ENCODE peak calls at places on chromosomes 4 and X, in six cellular contexts. O is activated CD4-positive, alpha-beta T cell treated with anti-CD3 and anti-CD28 coated beads, Interleukin-2, amount 50 U/mL, for 48 hours; R is non-pigmented ciliary epithelial cell; D is GM20000; P is cardiac fibroblast; X is left cardiac atrium. J is an unnamed sample.

GRCh38 chrX:9493936-9494335 is 29.1 kb downstream of the TBL1X start:
- DNase-seq in D (no peak), O (no peak), X (no peak), R (no peak), P (no peak), J (no peak)

GRCh38 chrX:50536955-50537354 is 66.3 kb upstream of the DGKK start:
- DNase-seq in O (no peak), P (no peak), R (no peak), D (no peak), X (no peak), J (no peak)

GRCh38 chrX:6228720-6229119 is at the start of gene NLGN4X:
- DNase-seq in D (no peak), O (no peak), P (no peak), X (no peak), R (no peak), J (no peak)

GRCh38 chrX:24245201-24245600 is 68.7 kb downstream of the SUPT20HL2 start:
- DNase-seq in P (peak), O (no peak), R (no peak), D (no peak), X (no peak), J (no peak)

GRCh38 chrX:15853586-15854079 is 980 bp downstream of the AP1S2 start:
- DNase-seq in O (no peak), P (no peak), R (no peak), D (no peak), X (no peak), J (no peak)

GRCh38 chr4:147513051-147513450 is 32.2 kb downstream of the EDNRA start:
- DNase-seq in R (no peak), P (no peak), D (no peak), X (no peak), O (no peak), J (no peak)

GRCh38 chrX:153520286-153520917 is 3.0 kb downstream of the ATP2B3 start:
- DNase-seq in P (no peak), O (no peak), D (no peak), R (no peak), X (no peak), J (no peak)

GRCh38 chr4:2721586-2721985 is 34.5 kb downstream of the TNIP2 start:
- DNase-seq in D (no peak), R (no peak), P (no peak), O (no peak), X (no peak), J (no peak)

GRCh38 chrX:103310592-103311400 is at the start of gene BEX2:
- DNase-seq in R (no peak), X (peak), D (peak), O (peak), P (peak), J (peak)

GRCh38 chrX:118499295-118499694 is 3.7 kb downstream of the DOCK11 start:
- DNase-seq in X (no peak), P (no peak), R (no peak), D (no peak), O (no peak), J (no peak)

GRCh38 chrX:19721726-19722370 is 165.6 kb downstream of the SH3KBP1 start:
- DNase-seq in O (no peak), X (no peak), D (no peak), P (no peak), R (no peak), J (no peak)

GRCh38 chrX:150926304-150926703 is 27.8 kb upstream of the CD99L2 start:
- DNase-seq in R (no peak), X (no peak), D (no peak), O (no peak), P (peak), J (no peak)

GRCh38 chr4:140096921-140097320 is 57.1 kb downstream of the MAML3 start:
- DNase-seq in X (no peak), R (no peak), P (peak), O (no peak), D (no peak), J (no peak)

GRCh38 chr4:157804986-157805385 is 367.8 kb downstream of the GASK1B start:
- DNase-seq in R (no peak), O (no peak), D (no peak), P (peak), X (no peak), J (no peak)

GRCh38 chr4:26346203-26346620 is 25.4 kb downstream of the RBPJ start:
- DNase-seq in X (no peak), O (no peak), P (peak), R (no peak), D (no peak), J (no peak)

GRCh38 chrX:100098660-100099375 is 311.3 kb downstream of the PCDH19 start:
- DNase-seq in X (no peak), O (no peak), R (peak), P (peak), D (no peak), J (no peak)

GRCh38 chr4:98969813-98970212 is 25.7 kb upstream of the METAP1 start:
- DNase-seq in X (no peak), P (no peak), R (no peak), D (no peak), O (no peak), J (no peak)

GRCh38 chr4:10085828-10086505 is 30.6 kb downstream of the WDR1 start:
- DNase-seq in X (peak), P (no peak), D (no peak), O (no peak), R (no peak), J (no peak)

GRCh38 chr4:108199881-108200280 is 31.1 kb upstream of the LEF1 start:
- DNase-seq in R (no peak), D (no peak), X (no peak), P (no peak), O (no peak), J (no peak)

GRCh38 chrX:129779747-129780146 is at the start of gene SASH3:
- DNase-seq in X (peak), P (no peak), D (peak), O (peak), R (no peak), J (peak)

GRCh38 chrX:129959493-129959832 is 23.0 kb upstream of the BCORL1 start:
- DNase-seq in O (no peak), D (no peak), R (no peak), X (no peak), P (peak), J (no peak)

GRCh38 chr4:4574792-4575191 is 32.9 kb upstream of the STX18 start:
- DNase-seq in O (no peak), R (peak), D (no peak), P (peak), X (peak), J (no peak)

GRCh38 chrX:55593756-55594257 is 29.4 kb upstream of the FOXR2 start:
- DNase-seq in R (no peak), X (no peak), O (no peak), D (no peak), P (no peak), J (no peak)

GRCh38 chrX:139758250-139758649 is 50.3 kb upstream of the MCF2 start:
- DNase-seq in O (no peak), X (no peak), R (no peak), P (no peak), D (no peak), J (no peak)

GRCh38 chr4:1012031-1012739 is 759 bp downstream of the FGFRL1 start:
- DNase-seq in P (peak), O (peak), X (no peak), D (no peak), R (no peak), J (peak)

GRCh38 chr4:912548-913279 is 19.4 kb downstream of the GAK start:
- DNase-seq in P (no peak), R (no peak), O (no peak), D (no peak), X (no peak), J (no peak)

GRCh38 chr4:7904108-7904516 is 35.5 kb downstream of the AFAP1 start:
- DNase-seq in D (no peak), P (peak), R (peak), X (no peak), O (no peak), J (no peak)

GRCh38 chr4:78056265-78057129 is 626 bp upstream of the FRAS1 start:
- DNase-seq in P (peak), O (peak), X (peak), D (peak), R (peak), J (peak)

GRCh38 chr4:184668511-184669114 is 19.1 kb downstream of the PRIMPOL start:
- DNase-seq in O (no peak), X (no peak), R (no peak), P (peak), D (no peak), J (peak)

GRCh38 chr4:10625130-10625529 is 59.4 kb downstream of the CLNK start:
- DNase-seq in D (no peak), P (no peak), R (no peak), X (no peak), O (no peak), J (no peak)